ENCODE peak calls at places on chromosomes 16 and 17, in four cellular contexts. One of them, this sample, is unnamed.

GRCh38 chr16:53282975-53283946 is 151.0 kb upstream of the RBL2 start:
- DNase-seq in spleen: no peak
- DNase-seq in midbrain: peak; percentile 56
- DNase-seq in HuH-7.5: peak; percentile 23
- DNase-seq in this sample: no peak

GRCh38 chr16:7355758-7356157 is 23.1 kb downstream of the RBFOX1 start:
- DNase-seq in spleen: no peak
- DNase-seq in midbrain: no peak
- DNase-seq in HuH-7.5: no peak
- DNase-seq in this sample: no peak

GRCh38 chr17:57898487-57899311 is 48.9 kb upstream of the MRPS23 start:
- DNase-seq in spleen: no peak
- DNase-seq in midbrain: peak; percentile 76
- DNase-seq in HuH-7.5: no peak
- DNase-seq in this sample: no peak

GRCh38 chr17:67620636-67621035 is 97.1 kb upstream of the NOL11 start:
- DNase-seq in spleen: peak; percentile 34
- DNase-seq in midbrain: no peak
- DNase-seq in HuH-7.5: no peak
- DNase-seq in this sample: no peak

GRCh38 chr17:63436523-63437110 is 9.5 kb downstream of the CYB561 start:
- DNase-seq in spleen: no peak
- DNase-seq in midbrain: no peak
- DNase-seq in HuH-7.5: no peak
- DNase-seq in this sample: peak; percentile 27

GRCh38 chr17:75364078-75364477 is 41.4 kb downstream of the GRB2 start:
- DNase-seq in spleen: no peak
- DNase-seq in midbrain: no peak
- DNase-seq in HuH-7.5: no peak
- DNase-seq in this sample: no peak

GRCh38 chr17:78144146-78144719 is 2.0 kb upstream of the C17orf99 start:
- DNase-seq in spleen: peak; percentile 88
- DNase-seq in midbrain: peak; percentile 82
- DNase-seq in HuH-7.5: no peak
- DNase-seq in this sample: no peak

GRCh38 chr17:10772425-10773380 is 31.2 kb downstream of the TMEM238L start:
- DNase-seq in spleen: no peak
- DNase-seq in midbrain: peak; percentile 28
- DNase-seq in HuH-7.5: no peak
- DNase-seq in this sample: peak; percentile 72

GRCh38 chr17:12683299-12683698 is 17.6 kb downstream of the MYOCD start:
- DNase-seq in spleen: no peak
- DNase-seq in midbrain: no peak
- DNase-seq in HuH-7.5: no peak
- DNase-seq in this sample: no peak